ENCODE peak calls at places on chromosome 11, in five cellular contexts. R is BE2C, K is breast epithelium, W is mesendoderm, P is lower lobe of right lung. U is an unnamed sample. For H3K36me3, the result is how much of the 10 kb centered on the place peaks cover.

GRCh38 chr11:21811572-21811971 is 381.3 kb upstream of the ANO5 start:
- DNase-seq in P (no peak), K (no peak), W (peak), R (peak), U (no peak)

GRCh38 chr11:31487848-31488247 is 21.6 kb downstream of the IMMP1L start:
- DNase-seq in R (peak), K (no peak), W (peak), P (no peak), U (no peak)

GRCh38 chr11:57426754-57427691 is at the start of gene SLC43A3:
- DNase-seq in R (peak), K (peak), P (peak), W (peak), U (no peak)

GRCh38 chr11:68840661-68841653 is 759 bp downstream of the CPT1A start:
- DNase-seq in W (no peak), R (no peak), K (no peak), P (peak), U (no peak)

GRCh38 chr11:118961591-118961990 is 5.5 kb downstream of the UPK2 start:
- DNase-seq in W (no peak), K (no peak), R (no peak), P (no peak), U (no peak)

GRCh38 chr11:61425367-61426131 is 4.2 kb downstream of the CPSF7 start:
- DNase-seq in R (no peak), P (no peak), W (no peak), K (no peak), U (no peak)

GRCh38 chr11:76048763-76049162 is 157.5 kb downstream of the WNT11 start:
- DNase-seq in P (no peak), R (peak), W (peak), K (no peak), U (no peak)

GRCh38 chr11:35146074-35146521 is 7.1 kb downstream of the CD44 start:
- DNase-seq in R (no peak), W (no peak), P (no peak), K (no peak), U (no peak)

GRCh38 chr11:47607380-47607779 is 13.2 kb upstream of the C1QTNF4 start:
- DNase-seq in R (peak), P (no peak), W (no peak), K (no peak), U (no peak)

GRCh38 chr11:4433852-4434251 is 15.2 kb upstream of the OR52K2 start:
- DNase-seq in K (no peak), P (no peak), R (no peak), W (no peak), U (no peak)

GRCh38 chr11:70032470-70032795 is 45.7 kb upstream of the ANO1 start:
- DNase-seq in P (no peak), K (no peak), R (no peak), W (no peak), U (no peak)

GRCh38 chr11:18731949-18732821 is 6.2 kb upstream of the IGSF22 start:
- DNase-seq in K (no peak), P (no peak), W (peak), R (peak), U (no peak)

GRCh38 chr11:57885298-57886035 is 123.9 kb downstream of the CTNND1 start:
- DNase-seq in R (no peak), W (peak), K (no peak), P (no peak), U (no peak)

GRCh38 chr11:44068180-44068579 is 2.1 kb downstream of the ACCS start:
- DNase-seq in R (no peak), W (no peak), K (no peak), P (no peak), U (no peak)

GRCh38 chr11:44067266-44067665 is 1.2 kb downstream of the ACCS start:
- DNase-seq in R (no peak), P (no peak), W (no peak), K (no peak), U (no peak)

GRCh38 chr11:44066732-44067131 is 662 bp downstream of the ACCS start:
- DNase-seq in P (no peak), R (no peak), W (no peak), K (no peak), U (no peak)

GRCh38 chr11:44072757-44073658 is 6.9 kb downstream of the ACCS start:
- DNase-seq in W (no peak), P (no peak), K (no peak), R (no peak), U (no peak)

DNA sequence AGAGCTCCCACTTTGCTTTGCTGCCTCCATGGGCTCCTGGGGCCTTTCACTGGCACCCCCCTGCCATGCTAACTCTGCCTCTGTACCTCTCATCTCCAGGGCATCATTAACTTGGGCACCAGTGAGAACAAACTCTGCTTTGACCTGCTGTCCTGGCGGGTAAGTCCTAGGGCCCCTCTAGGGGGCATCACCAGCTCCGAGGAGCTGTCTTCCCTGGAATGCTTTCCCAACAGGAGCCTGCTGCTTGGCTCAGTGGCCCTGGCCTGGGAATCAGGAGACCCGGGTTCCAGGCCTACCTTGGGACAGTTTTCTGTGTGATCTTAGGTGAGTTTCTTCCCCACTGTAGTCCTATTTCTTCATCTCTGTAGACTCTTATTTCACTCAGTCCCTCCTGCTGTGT is 5.1 kb downstream of the ACCS start:
- DNase-seq in P (no peak), K (no peak), R (no peak), W (peak), U (no peak)
- H3K36me3 ChIP-seq in P (under half), K (under half), R (under half), W (under half), U (under half)

GRCh38 chr11:108142304-108142703 is 20.9 kb downstream of the ACAT1 start:
- DNase-seq in W (no peak), K (no peak), P (no peak), R (no peak), U (no peak)
- H3K36me3 ChIP-seq in W (under half), K (under half), P (half or more), R (half or more), U (under half)

DNA sequence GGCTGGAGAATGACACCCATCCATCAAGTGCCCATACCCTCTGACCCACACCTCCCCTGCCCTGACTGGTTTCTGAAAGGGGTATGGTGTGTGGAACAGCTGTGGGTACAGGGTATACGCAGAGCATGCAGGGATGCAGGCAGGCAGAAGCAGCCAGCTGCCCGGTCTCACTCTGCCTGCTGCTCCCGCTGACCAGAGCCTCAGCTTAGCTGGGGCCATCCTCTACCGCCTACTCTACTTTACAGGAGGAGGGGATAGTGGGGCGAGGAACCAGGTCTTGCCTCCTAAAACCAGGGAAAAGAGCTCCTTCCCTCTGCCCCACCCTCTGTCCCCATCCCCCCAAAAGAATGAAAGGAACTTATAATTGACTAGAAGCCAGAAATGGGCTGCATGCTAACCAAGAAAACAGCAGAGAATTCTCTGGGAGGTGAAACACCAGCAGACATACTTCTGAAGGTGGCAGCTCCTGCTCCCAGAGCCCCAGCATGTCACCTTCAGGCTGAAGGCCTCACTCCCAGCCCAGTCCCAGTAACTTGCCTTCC is 13.0 kb upstream of the CHRM4 start:
- DNase-seq in W (no peak), P (no peak), K (no peak), R (no peak), U (no peak)
- H3K36me3 ChIP-seq in W (under half), P (half or more), K (under half), R (under half), U (under half)

GRCh38 chr11:130879836-130880235 is 36.4 kb downstream of the SNX19 start:
- DNase-seq in R (no peak), W (no peak), K (no peak), P (no peak), U (no peak)

GRCh38 chr11:130877532-130877931 is 38.7 kb downstream of the SNX19 start:
- DNase-seq in R (no peak), W (no peak), P (no peak), K (no peak), U (no peak)

GRCh38 chr11:130886704-130887103 is 29.6 kb downstream of the SNX19 start:
- DNase-seq in P (no peak), R (no peak), W (no peak), K (no peak), U (no peak)

GRCh38 chr11:130881475-130882137 is 34.7 kb downstream of the SNX19 start:
- DNase-seq in W (no peak), R (no peak), P (no peak), K (no peak), U (no peak)

GRCh38 chr11:130882138-130882551 is 34.1 kb downstream of the SNX19 start:
- DNase-seq in R (no peak), K (no peak), P (no peak), W (no peak), U (peak)
- H3K36me3 ChIP-seq in R (half or more), K (under half), P (half or more), W (under half), U (under half)

DNA sequence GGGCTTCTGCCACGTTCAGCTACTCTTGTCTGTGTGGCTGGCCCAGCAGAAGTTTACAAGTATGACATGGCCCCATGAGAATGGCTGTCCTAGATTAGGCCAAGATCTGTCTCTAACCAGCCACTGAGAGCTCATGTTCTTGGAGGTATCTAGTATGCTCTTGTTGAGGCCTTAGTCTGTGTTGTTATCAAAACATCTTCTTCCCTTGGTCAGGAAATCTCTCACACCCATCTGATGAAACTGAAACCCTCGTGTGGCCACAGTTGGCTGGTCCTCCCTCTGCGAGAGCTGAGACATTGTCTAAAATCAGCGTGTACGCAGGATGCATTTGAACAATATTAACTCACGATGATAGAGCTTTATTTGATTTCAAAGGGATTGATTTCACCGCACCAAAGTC is 109.0 kb upstream of the NNMT start:
- DNase-seq in P (no peak), R (no peak), W (no peak), K (no peak), U (no peak)
- H3K36me3 ChIP-seq in P (half or more), R (under half), W (under half), K (under half), U (half or more)

GRCh38 chr11:133930767-133931448 is 25.9 kb downstream of the IGSF9B start:
- DNase-seq in P (no peak), K (no peak), R (peak), W (no peak), U (no peak)
- H3K36me3 ChIP-seq in P (under half), K (under half), R (half or more), W (under half), U (under half)

GRCh38 chr11:59654893-59655292 is 13.9 kb downstream of the PATL1 start:
- DNase-seq in W (no peak), R (no peak), P (no peak), K (no peak), U (no peak)
- H3K36me3 ChIP-seq in W (under half), R (under half), P (half or more), K (under half), U (half or more)

GRCh38 chr11:497565-498296 is 9.3 kb downstream of the RNH1 start:
- DNase-seq in K (no peak), P (no peak), W (no peak), R (no peak), U (no peak)
- H3K36me3 ChIP-seq in K (under half), P (half or more), W (under half), R (under half), U (half or more)

GRCh38 chr11:117361432-117361831 is 33.8 kb downstream of the CEP164 start:
- DNase-seq in R (no peak), W (no peak), K (no peak), P (no peak), U (no peak)
- H3K36me3 ChIP-seq in R (under half), W (under half), K (under half), P (half or more), U (under half)

GRCh38 chr11:64933935-64934693 is 1.6 kb downstream of the GPHA2 start:
- DNase-seq in W (no peak), P (no peak), R (no peak), K (no peak), U (no peak)

GRCh38 chr11:64932324-64932723 is 3.4 kb downstream of the GPHA2 start:
- DNase-seq in R (no peak), K (no peak), W (no peak), P (no peak), U (no peak)

GRCh38 chr11:64931290-64931689 is 4.4 kb downstream of the GPHA2 start:
- DNase-seq in W (no peak), K (no peak), R (no peak), P (no peak), U (no peak)

GRCh38 chr11:64934765-64935633 is 694 bp downstream of the GPHA2 start:
- DNase-seq in P (no peak), R (no peak), K (no peak), W (no peak), U (no peak)

DNA sequence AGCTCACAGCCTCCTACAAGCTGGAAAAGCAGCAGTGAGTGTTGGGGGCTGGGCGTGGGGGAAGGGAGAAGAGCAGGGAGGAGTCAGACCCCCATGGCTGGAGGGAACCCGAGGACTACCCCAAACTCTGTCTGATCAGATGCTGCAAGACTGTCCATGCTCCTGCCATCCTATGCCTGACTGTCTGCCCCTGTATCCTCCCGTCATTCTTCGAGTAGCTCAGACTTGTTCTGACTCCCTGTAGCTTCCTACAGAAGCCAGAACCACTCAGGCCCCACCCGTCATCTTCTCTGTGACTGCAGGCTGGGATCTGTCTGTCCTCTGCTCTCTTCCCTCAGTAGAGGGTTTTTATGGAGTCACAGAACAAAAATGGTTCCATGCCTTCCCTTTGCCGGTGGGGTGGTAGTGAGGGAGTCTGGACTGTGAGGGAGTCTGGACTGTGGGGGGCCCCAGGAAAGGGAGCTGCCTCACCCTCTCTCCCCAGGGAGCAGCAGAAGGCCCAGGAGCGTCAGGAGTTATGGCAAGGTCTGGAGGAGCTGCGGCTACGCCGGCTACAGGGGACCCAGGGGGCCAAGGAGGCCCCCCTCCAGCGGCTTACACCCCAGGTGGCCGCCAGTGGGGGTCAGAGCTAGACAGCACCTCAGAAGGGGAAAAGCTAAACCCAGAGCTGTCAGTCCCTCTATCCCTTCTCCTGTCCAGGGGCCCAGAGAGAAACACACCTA is 2.3 kb downstream of the GPHA2 start:
- DNase-seq in R (no peak), P (no peak), W (no peak), K (no peak), U (no peak)
- H3K36me3 ChIP-seq in R (under half), P (half or more), W (under half), K (under half), U (under half)